ENCODE peak calls at places on chromosomes 16 and 17, in four cellular contexts. One of them, this sample, is unnamed.
A peak's percentile ranks its signal among the peaks of the same experiment; 100 is the strongest.

GRCh38 chr16:14609716-14610115 is 20.3 kb downstream of the PARN start:
- DNase-seq in WTC11: no peak
- DNase-seq in fibroblast of mammary gland: no peak
- DNase-seq in NCI-H1092 treated with DMSO at 0.1 percent for 48 hours: no peak
- DNase-seq in this sample: no peak

GRCh38 chr17:71168083-71168741 is 952.6 kb upstream of the SOX9 start:
- DNase-seq in WTC11: no peak
- DNase-seq in fibroblast of mammary gland: no peak
- DNase-seq in NCI-H1092 treated with DMSO at 0.1 percent for 48 hours: no peak
- DNase-seq in this sample: no peak

GRCh38 chr16:81745704-81746558 is 33.2 kb upstream of the PLCG2 start:
- DNase-seq in WTC11: peak; percentile 71
- DNase-seq in fibroblast of mammary gland: peak; percentile 41
- DNase-seq in NCI-H1092 treated with DMSO at 0.1 percent for 48 hours: no peak
- DNase-seq in this sample: no peak

GRCh38 chr17:6567528-6568185 is 11.3 kb upstream of the PITPNM3 start:
- DNase-seq in WTC11: no peak
- DNase-seq in fibroblast of mammary gland: no peak
- DNase-seq in NCI-H1092 treated with DMSO at 0.1 percent for 48 hours: no peak
- DNase-seq in this sample: peak; percentile 43

GRCh38 chr16:678209-678857 is 1.9 kb upstream of the STUB1 start:
- DNase-seq in WTC11: no peak
- DNase-seq in fibroblast of mammary gland: no peak
- DNase-seq in NCI-H1092 treated with DMSO at 0.1 percent for 48 hours: no peak
- DNase-seq in this sample: no peak

GRCh38 chr16:58644765-58645487 is 15.3 kb upstream of the CNOT1 start:
- DNase-seq in WTC11: no peak
- DNase-seq in fibroblast of mammary gland: no peak
- DNase-seq in NCI-H1092 treated with DMSO at 0.1 percent for 48 hours: no peak
- DNase-seq in this sample: no peak

GRCh38 chr16:85735225-85735722 is 15.6 kb downstream of the C16orf74 start:
- DNase-seq in WTC11: no peak
- DNase-seq in fibroblast of mammary gland: no peak
- DNase-seq in NCI-H1092 treated with DMSO at 0.1 percent for 48 hours: no peak
- DNase-seq in this sample: no peak

GRCh38 chr16:19127674-19128131 is 13.9 kb downstream of the ITPRIPL2 start:
- DNase-seq in WTC11: no peak
- DNase-seq in fibroblast of mammary gland: no peak
- DNase-seq in NCI-H1092 treated with DMSO at 0.1 percent for 48 hours: no peak
- DNase-seq in this sample: no peak

GRCh38 chr16:56477096-56477878 is 25.9 kb downstream of the OGFOD1 start:
- DNase-seq in WTC11: no peak
- DNase-seq in fibroblast of mammary gland: peak; percentile 91
- DNase-seq in NCI-H1092 treated with DMSO at 0.1 percent for 48 hours: no peak
- DNase-seq in this sample: no peak

GRCh38 chr17:81161972-81162371 is 3.3 kb upstream of the PVALEF start:
- DNase-seq in WTC11: no peak
- DNase-seq in fibroblast of mammary gland: no peak
- DNase-seq in NCI-H1092 treated with DMSO at 0.1 percent for 48 hours: no peak
- DNase-seq in this sample: no peak

GRCh38 chr16:26727801-26728200 is 338.9 kb upstream of the C16orf82 start:
- DNase-seq in WTC11: no peak
- DNase-seq in fibroblast of mammary gland: no peak
- DNase-seq in NCI-H1092 treated with DMSO at 0.1 percent for 48 hours: no peak
- DNase-seq in this sample: no peak

GRCh38 chr16:85227262-85227923 is 115.1 kb upstream of the CIBAR2 start:
- DNase-seq in WTC11: no peak
- DNase-seq in fibroblast of mammary gland: no peak
- DNase-seq in NCI-H1092 treated with DMSO at 0.1 percent for 48 hours: peak; percentile 81
- DNase-seq in this sample: no peak

GRCh38 chr16:87963400-87963799 is 12.2 kb downstream of the BANP start:
- DNase-seq in WTC11: no peak
- DNase-seq in fibroblast of mammary gland: peak; percentile 89
- DNase-seq in NCI-H1092 treated with DMSO at 0.1 percent for 48 hours: no peak
- DNase-seq in this sample: no peak

GRCh38 chr17:31857920-31858646 is 961 bp downstream of the COPRS start:
- DNase-seq in WTC11: no peak
- DNase-seq in fibroblast of mammary gland: peak; percentile 12
- DNase-seq in NCI-H1092 treated with DMSO at 0.1 percent for 48 hours: no peak
- DNase-seq in this sample: no peak

GRCh38 chr17:20184977-20185619 is 175.9 kb downstream of the SPECC1 start:
- DNase-seq in WTC11: no peak
- DNase-seq in fibroblast of mammary gland: no peak
- DNase-seq in NCI-H1092 treated with DMSO at 0.1 percent for 48 hours: no peak
- DNase-seq in this sample: no peak

GRCh38 chr16:82016964-82017363 is 5.7 kb upstream of the SDR42E1 start:
- DNase-seq in WTC11: no peak
- DNase-seq in fibroblast of mammary gland: peak; percentile 75
- DNase-seq in NCI-H1092 treated with DMSO at 0.1 percent for 48 hours: no peak
- DNase-seq in this sample: no peak

GRCh38 chr16:6345090-6345489 is 987.6 kb upstream of the RBFOX1 start:
- DNase-seq in WTC11: no peak
- DNase-seq in fibroblast of mammary gland: no peak
- DNase-seq in NCI-H1092 treated with DMSO at 0.1 percent for 48 hours: no peak
- DNase-seq in this sample: no peak

GRCh38 chr17:65558683-65559311 is 2.7 kb downstream of the AXIN2 start:
- DNase-seq in WTC11: peak; percentile 32
- DNase-seq in fibroblast of mammary gland: no peak
- DNase-seq in NCI-H1092 treated with DMSO at 0.1 percent for 48 hours: peak; percentile 8
- DNase-seq in this sample: no peak

GRCh38 chr17:1460233-1460632 is 4.2 kb upstream of the CRK start:
- DNase-seq in WTC11: no peak
- DNase-seq in fibroblast of mammary gland: peak; percentile 21
- DNase-seq in NCI-H1092 treated with DMSO at 0.1 percent for 48 hours: no peak
- DNase-seq in this sample: no peak

GRCh38 chr17:40871316-40871715 is 4.3 kb upstream of the KRT12 start:
- DNase-seq in WTC11: no peak
- DNase-seq in fibroblast of mammary gland: no peak
- DNase-seq in NCI-H1092 treated with DMSO at 0.1 percent for 48 hours: no peak
- DNase-seq in this sample: no peak